ENCODE peak calls at places on chromosomes 7 and 10, in nine cellular contexts. I is GM12878, N is stomach, R is suprapubic skin, M is H1, U is breast epithelium, B is HepG2, W is spleen, S is K562. Q is an unnamed sample.

GRCh38 chr7:113891828-113892227 is 27.0 kb downstream of the PPP1R3A start:
- DNase-seq in I (no peak), N (no peak), R (no peak), M (no peak), U (no peak), B (no peak), W (no peak), S (no peak), Q (no peak)

GRCh38 chr7:143047327-143047726 is 4.8 kb upstream of the OR6V1 start:
- DNase-seq in I (no peak), N (no peak), R (no peak), M (no peak), U (no peak), B (no peak), W (no peak), S (no peak), Q (no peak)

GRCh38 chr10:31618541-31619291 is 299.7 kb downstream of the ZEB1 start:
- DNase-seq in I (no peak), N (no peak), R (no peak), M (no peak), U (no peak), B (no peak), W (no peak), S (no peak), Q (no peak)

GRCh38 chr10:113053091-113053490 is 103.0 kb downstream of the TCF7L2 start:
- DNase-seq in I (no peak), N (no peak), R (peak; percentile 86), M (no peak), U (no peak), B (no peak), W (no peak), S (no peak), Q (no peak)

GRCh38 chr7:151125459-151125834 is 39.2 kb downstream of the AGAP3 start:
- DNase-seq in I (no peak), N (peak; percentile 45), R (no peak), M (no peak), U (no peak), B (no peak), W (no peak), S (no peak), Q (peak; percentile 64)

GRCh38 chr7:144100607-144101006 is 8.8 kb upstream of the OR2A2 start:
- DNase-seq in I (no peak), N (no peak), R (no peak), M (no peak), U (no peak), B (no peak), W (no peak), S (no peak), Q (no peak)

GRCh38 chr10:59337254-59337653 is 25.1 kb downstream of the FAM13C start:
- DNase-seq in I (no peak), N (peak; percentile 28), R (no peak), M (no peak), U (peak; percentile 67), B (peak; percentile 21), W (no peak), S (no peak), Q (peak; percentile 32)

GRCh38 chr7:2638224-2638991 is 6.6 kb downstream of the TTYH3 start:
- DNase-seq in I (no peak), N (no peak), R (no peak), M (no peak), U (no peak), B (peak; percentile 76), W (peak; percentile 79), S (no peak), Q (no peak)

GRCh38 chr10:100562806-100563293 is 27.1 kb downstream of the HIF1AN start:
- DNase-seq in I (no peak), N (no peak), R (no peak), M (peak; percentile 74), U (no peak), B (peak; percentile 12), W (no peak), S (peak; percentile 48), Q (no peak)

GRCh38 chr7:1672851-1673486 is 2.9 kb downstream of the ELFN1 start:
- DNase-seq in I (no peak), N (no peak), R (peak; percentile 46), M (no peak), U (no peak), B (no peak), W (peak; percentile 69), S (no peak), Q (no peak)

GRCh38 chr7:134823400-134823799 is 44.0 kb downstream of the CALD1 start:
- DNase-seq in I (no peak), N (no peak), R (no peak), M (no peak), U (no peak), B (no peak), W (no peak), S (no peak), Q (no peak)

GRCh38 chr7:96614154-96614867 is 95.3 kb downstream of the SEM1 start:
- DNase-seq in I (no peak), N (no peak), R (no peak), M (no peak), U (no peak), B (no peak), W (no peak), S (no peak), Q (no peak)

GRCh38 chr7:5266148-5267028 is 16.4 kb upstream of the SLC29A4 start:
- DNase-seq in I (no peak), N (no peak), R (no peak), M (no peak), U (no peak), B (no peak), W (no peak), S (peak; percentile 28), Q (no peak)

GRCh38 chr10:70458329-70459060 is 17.0 kb upstream of the NODAL start:
- DNase-seq in I (no peak), N (peak; percentile 68), R (no peak), M (peak; percentile 73), U (peak; percentile 46), B (no peak), W (peak; percentile 83), S (peak; percentile 63), Q (peak; percentile 67)

DNA sequence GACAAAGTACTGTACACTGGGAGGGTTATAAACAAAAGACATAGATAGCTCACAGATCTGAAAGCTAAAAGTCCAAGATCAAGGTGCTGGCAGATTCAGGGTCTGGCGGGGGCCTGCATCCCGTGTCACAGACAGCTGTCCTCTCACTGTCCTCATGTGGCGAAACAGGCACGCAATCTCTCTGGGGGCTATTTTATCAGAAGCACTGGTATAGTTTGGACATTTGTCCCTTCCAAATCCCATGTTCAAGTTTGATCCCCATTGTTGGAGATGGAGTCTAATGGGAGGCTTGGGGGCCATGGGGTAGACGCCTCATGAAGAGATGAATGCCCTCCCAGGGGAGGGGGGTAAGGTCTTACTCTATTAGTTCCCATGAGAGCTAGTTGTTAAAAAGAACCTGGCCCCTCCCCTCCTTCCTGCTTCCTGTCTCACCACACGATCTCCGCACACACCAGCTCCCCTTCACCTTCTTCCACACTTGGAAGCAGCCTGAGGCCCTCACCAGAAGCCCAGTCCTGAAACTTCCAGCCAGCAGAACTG is 72.5 kb upstream of the UCN3 start:
- DNase-seq in I (no peak), N (no peak), R (no peak), M (no peak), U (no peak), B (no peak), W (no peak), S (no peak), Q (no peak)
- H3K4me1 ChIP-seq in I (no peaks in the 10 kb centered on the region), N (no peaks in the 10 kb centered on the region), R (peaks cover 17% of the 10 kb centered on the region), M (no peaks in the 10 kb centered on the region), U (no peaks in the 10 kb centered on the region), B (peaks cover 37% of the 10 kb centered on the region), W (peaks cover 55% of the 10 kb centered on the region), S (peaks cover 28% of the 10 kb centered on the region), Q (peaks cover 17% of the 10 kb centered on the region)

DNA sequence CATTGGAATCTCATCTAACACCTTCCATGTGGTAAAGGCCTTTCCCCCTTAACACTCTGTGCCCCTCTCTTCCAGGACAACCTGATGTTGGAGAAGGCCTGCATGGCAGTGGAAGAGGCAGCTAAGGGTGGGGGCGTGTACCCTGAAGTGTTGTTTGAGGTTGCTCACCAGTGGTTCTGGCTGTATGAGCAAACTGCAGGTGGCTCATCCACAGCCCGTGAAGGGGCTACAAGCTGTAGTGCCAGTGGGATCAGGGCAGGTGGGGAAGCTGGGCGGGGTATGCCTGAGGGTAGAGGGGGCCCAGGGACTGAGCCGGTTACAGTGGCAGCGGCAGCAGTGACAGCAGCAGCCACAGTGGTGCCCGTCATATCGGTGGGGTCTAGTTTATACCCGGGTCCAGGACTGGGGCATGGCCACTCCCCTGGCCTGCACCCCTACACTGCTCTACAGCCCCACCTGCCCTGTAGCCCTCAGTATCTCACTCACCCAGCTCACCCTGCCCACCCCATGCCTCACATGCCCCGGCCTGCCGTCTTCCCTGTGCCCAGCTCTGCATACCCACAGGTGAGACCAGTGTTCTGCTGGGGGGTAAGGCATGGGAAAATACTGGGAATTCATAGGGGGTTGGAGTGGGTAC is 12.4 kb downstream of the NDST2 start:
- DNase-seq in I (no peak), N (no peak), R (no peak), M (no peak), U (no peak), B (no peak), W (peak; percentile 74), S (no peak), Q (no peak)
- TF ChIP-seq POLR2A in I (peak; percentile 74), N (no peak), R (no peak), M (no peak), U (no peak), B (no peak), W (no peak), S (peak; percentile 22), Q (no peak)

GRCh38 chr7:80613519-80613918 is 24.9 kb upstream of the CD36 start:
- DNase-seq in I (no peak), N (no peak), R (no peak), M (no peak), U (no peak), B (no peak), W (no peak), S (no peak), Q (no peak)
- TF ChIP-seq POLR2AphosphoS5 in I (no peak), N (no peak), R (no peak), M (no peak), U (no peak), B (no peak), W (no peak), S (no peak), Q (no peak)

GRCh38 chr10:28559661-28560060 is 26.7 kb downstream of the WAC start:
- DNase-seq in I (no peak), N (no peak), R (no peak), M (no peak), U (no peak), B (no peak), W (no peak), S (no peak), Q (no peak)

GRCh38 chr10:28558186-28558585 is 25.3 kb downstream of the WAC start:
- DNase-seq in I (no peak), N (no peak), R (no peak), M (no peak), U (no peak), B (no peak), W (no peak), S (no peak), Q (no peak)

GRCh38 chr10:28561531-28561930 is 28.6 kb downstream of the WAC start:
- DNase-seq in I (no peak), N (no peak), R (no peak), M (no peak), U (no peak), B (no peak), W (no peak), S (no peak), Q (no peak)

GRCh38 chr10:28560617-28561016 is 27.7 kb downstream of the WAC start:
- DNase-seq in I (no peak), N (no peak), R (no peak), M (no peak), U (no peak), B (no peak), W (no peak), S (no peak), Q (no peak)

GRCh38 chr10:28558923-28559508 is 26.1 kb downstream of the WAC start:
- DNase-seq in I (no peak), N (no peak), R (no peak), M (no peak), U (no peak), B (no peak), W (no peak), S (no peak), Q (no peak)
- H3K4me1 ChIP-seq in I (no peaks in the 10 kb centered on the region), N (peaks cover 37% of the 10 kb centered on the region), R (peaks cover 38% of the 10 kb centered on the region), M (peaks cover 6% of the 10 kb centered on the region), U (no peaks in the 10 kb centered on the region), B (peaks cover under 1% of the 10 kb centered on the region), W (peaks cover 100% of the 10 kb centered on the region), S (no peaks in the 10 kb centered on the region), Q (peaks cover 34% of the 10 kb centered on the region)